ENCODE peak calls at places on chromosomes 2 and 18, in seven cellular contexts. G is IMR-90, J is SK-N-SH, P is A549, L is GM12878, T is K562, H is HepG2. X is an unnamed sample.

GRCh38 chr2:23606968-23607367 is 222.0 kb downstream of the KLHL29 start:
- DNase-seq in L (no peak), T (no peak), P (no peak), H (no peak), G (peak), J (no peak), X (no peak)

GRCh38 chr2:2743164-2743571 is 412.1 kb upstream of the MYT1L start:
- DNase-seq in L (no peak), T (no peak), G (peak), P (no peak), J (no peak), H (no peak), X (no peak)

GRCh38 chr2:126783341-126783740 is 115.3 kb upstream of the TEX51 start:
- DNase-seq in G (no peak), J (no peak), L (no peak), H (no peak), T (no peak), P (no peak), X (no peak)

GRCh38 chr2:200367155-200367554 is 60.7 kb downstream of the SPATS2L start:
- DNase-seq in P (peak), L (no peak), G (no peak), H (peak), T (peak), J (no peak), X (no peak)

GRCh38 chr18:77705301-77705700 is 455.7 kb downstream of the GALR1 start:
- DNase-seq in J (no peak), T (no peak), L (no peak), P (no peak), H (no peak), G (no peak), X (no peak)

GRCh38 chr2:118481336-118481735 is 366.1 kb downstream of the EN1 start:
- DNase-seq in J (no peak), T (no peak), G (no peak), H (no peak), L (no peak), P (no peak), X (no peak)

GRCh38 chr18:1047406-1047805 is 142.7 kb downstream of the ADCYAP1 start:
- DNase-seq in H (no peak), T (no peak), P (no peak), L (no peak), G (no peak), J (no peak), X (no peak)

GRCh38 chr2:12194936-12195335 is 448.5 kb downstream of the LPIN1 start:
- DNase-seq in L (no peak), T (no peak), H (no peak), P (no peak), G (no peak), J (no peak), X (no peak)

GRCh38 chr2:181300600-181301291 is 156.4 kb upstream of the ITGA4 start:
- DNase-seq in G (no peak), H (no peak), T (no peak), P (no peak), J (no peak), L (no peak), X (no peak)

GRCh38 chr2:239263937-239264837 is 136.6 kb downstream of the HDAC4 start:
- DNase-seq in P (no peak), T (no peak), H (no peak), J (no peak), G (peak), L (no peak), X (no peak)

GRCh38 chr18:64330161-64330560 is 181.3 kb upstream of the LINC00305 start:
- DNase-seq in L (no peak), J (no peak), T (no peak), G (no peak), P (peak), H (no peak), X (no peak)

GRCh38 chr2:45259547-45260160 is 250.4 kb upstream of the SIX2 start:
- DNase-seq in P (no peak), T (no peak), H (no peak), J (no peak), G (no peak), L (no peak), X (no peak)

GRCh38 chr2:158745067-158745865 is 49.9 kb upstream of the DAPL1 start:
- DNase-seq in G (peak), J (peak), T (peak), P (peak), L (no peak), H (peak), X (peak)

GRCh38 chr2:56191617-56192016 is 7.8 kb downstream of the CCDC85A start:
- DNase-seq in L (no peak), G (peak), T (peak), H (peak), J (no peak), P (peak), X (no peak)

GRCh38 chr2:152413228-152414030 is 78.5 kb downstream of the FMNL2 start:
- DNase-seq in H (peak), G (no peak), P (no peak), J (no peak), L (no peak), T (no peak), X (no peak)

GRCh38 chr2:173828189-173829157 is 136.7 kb downstream of the SP3 start:
- DNase-seq in L (no peak), J (no peak), G (peak), H (no peak), P (no peak), T (no peak), X (no peak)
- TF ChIP-seq RFX5 in L (no peak), J (no peak), G (no peak), H (no peak), P (no peak), T (no peak), X (no peak)

DNA sequence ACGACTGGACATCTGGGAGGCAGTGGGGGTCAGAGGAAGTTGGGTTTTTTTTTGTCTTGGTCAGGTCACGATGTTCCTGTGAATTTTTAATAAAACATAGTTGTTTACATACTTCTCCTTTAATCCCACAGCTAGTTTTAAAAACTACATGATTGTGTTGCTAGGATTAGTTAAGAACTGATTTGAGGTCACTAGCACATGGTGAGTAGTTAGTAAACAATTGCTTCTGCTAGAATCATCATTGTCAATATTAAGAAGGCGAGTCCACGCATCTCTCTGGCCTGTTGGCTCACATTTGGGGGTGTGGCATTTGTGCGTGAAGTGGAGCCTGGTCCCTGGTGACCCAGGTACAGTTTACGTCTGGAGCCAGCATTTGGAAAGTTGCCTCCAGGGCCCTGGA is 59.4 kb downstream of the AGAP1 start:
- DNase-seq in L (no peak), J (no peak), P (peak), T (no peak), G (no peak), H (no peak), X (no peak)
- TF ChIP-seq RFX5 in L (no peak), J (no peak), P (no peak), T (no peak), G (no peak), H (no peak), X (no peak)

DNA sequence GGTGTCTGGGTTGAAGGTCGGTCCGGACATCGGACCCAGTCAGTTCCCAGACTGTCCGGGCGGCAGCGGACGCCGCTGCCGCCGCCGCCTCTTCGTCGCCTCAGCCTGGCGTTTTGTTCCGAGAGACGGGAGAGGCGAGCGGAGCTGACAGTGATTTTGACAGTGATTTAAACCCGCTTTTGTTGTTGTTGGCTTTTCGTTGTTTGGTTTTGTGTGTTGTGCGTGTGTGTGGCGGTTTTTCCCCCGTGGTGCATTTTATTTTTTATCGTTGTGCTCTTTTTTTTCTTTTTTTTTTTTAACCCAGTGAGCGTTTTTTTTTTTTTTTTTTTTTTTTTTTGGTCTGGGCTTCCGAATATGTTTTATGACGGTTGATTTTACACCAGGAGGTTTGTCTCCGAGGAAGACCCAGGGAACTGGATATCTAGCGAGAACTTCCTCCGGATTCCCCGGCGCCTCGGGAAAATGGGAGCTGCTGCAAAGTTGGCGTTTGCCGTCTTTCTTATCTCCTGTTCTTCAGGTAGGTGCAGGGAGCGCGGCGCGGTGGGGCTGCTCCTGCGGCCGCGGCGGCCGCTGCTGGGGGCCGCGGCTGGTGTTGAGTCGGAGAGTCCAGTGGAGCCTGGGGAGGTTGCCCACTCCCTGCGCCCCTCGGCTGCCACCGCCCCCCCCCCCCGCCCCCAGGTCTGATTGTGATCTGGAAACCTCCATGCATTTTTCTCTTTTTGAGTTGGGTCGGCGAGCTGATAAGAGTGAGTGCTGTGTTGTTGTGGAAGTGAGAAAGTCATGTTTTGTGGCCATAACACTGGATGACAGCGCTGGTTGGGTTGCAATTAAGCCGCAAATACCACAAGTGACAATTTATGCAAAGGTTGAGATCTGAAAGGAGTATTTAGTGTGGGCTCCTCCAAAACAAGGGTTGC is at the start of gene ACVR2A:
- DNase-seq in G (peak), P (peak), H (peak), T (peak), J (peak), L (peak), X (no peak)
- TF ChIP-seq RFX5 in G (no peak), P (no peak), H (no peak), T (no peak), J (no peak), L (no peak), X (no peak)

GRCh38 chr2:62604336-62604735 is 98.3 kb upstream of the TMEM17 start:
- DNase-seq in G (peak), P (peak), H (no peak), J (no peak), L (no peak), T (no peak), X (no peak)
- TF ChIP-seq RFX5 in G (no peak), P (no peak), H (no peak), J (no peak), L (no peak), T (no peak), X (no peak)

GRCh38 chr2:178152033-178152432 is 39.8 kb downstream of the RBM45 start:
- DNase-seq in P (peak), G (peak), J (no peak), T (no peak), H (peak), L (no peak), X (no peak)
- TF ChIP-seq RFX5 in P (no peak), G (no peak), J (no peak), T (no peak), H (no peak), L (no peak), X (no peak)

GRCh38 chr2:207683438-207683837 is 28.0 kb upstream of the CCNYL1 start:
- DNase-seq in H (no peak), T (no peak), P (peak), J (no peak), G (no peak), L (no peak), X (no peak)
- TF ChIP-seq RFX5 in H (no peak), T (no peak), P (no peak), J (no peak), G (no peak), L (no peak), X (no peak)

DNA sequence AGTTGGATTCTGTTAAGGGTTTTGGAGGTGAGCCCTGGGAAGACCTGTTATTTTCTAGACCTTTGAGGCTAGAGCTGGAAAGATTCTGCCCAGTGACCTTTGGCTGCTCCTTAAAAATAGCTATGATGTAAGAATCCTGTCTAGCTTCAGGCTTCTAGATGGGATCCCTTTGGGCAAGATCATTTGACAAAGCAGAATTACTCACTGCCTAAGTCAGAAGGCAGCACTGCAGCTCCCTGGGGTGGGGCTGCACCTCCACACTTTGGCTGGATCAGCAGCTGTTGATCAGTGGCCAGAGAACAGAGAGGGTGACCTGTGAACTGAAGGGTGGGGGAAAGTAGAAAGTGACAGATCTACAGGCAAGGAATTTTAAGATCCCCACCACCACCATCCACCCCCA is 103.8 kb downstream of the ASAP2 start:
- DNase-seq in L (no peak), T (peak), J (peak), H (no peak), G (peak), P (peak), X (no peak)
- TF ChIP-seq RFX5 in L (no peak), T (no peak), J (no peak), H (no peak), G (no peak), P (no peak), X (no peak)

X was measured in H1.